ENCODE peak calls at places on chromosomes 4 and X, in ten cellular contexts. One of them, this sample, is unnamed.

GRCh38 chr4:56757821-56758400 is 63.6 kb downstream of the SPINK2 start:
- DNase-seq in AG10803: peak
- DNase-seq in fibroblast of lung: peak
- DNase-seq in lower lobe of right lung: peak
- DNase-seq in suprapubic skin: no peak
- DNase-seq in esophagus squamous epithelium: peak
- DNase-seq in right lobe of liver: no peak
- DNase-seq in GM06990: peak
- DNase-seq in HL-60: peak
- DNase-seq in SK-N-SH: no peak
- DNase-seq in this sample: peak

GRCh38 chr4:148007303-148007702 is 275.4 kb downstream of the ARHGAP10 start:
- DNase-seq in AG10803: peak
- DNase-seq in fibroblast of lung: peak
- DNase-seq in lower lobe of right lung: no peak
- DNase-seq in suprapubic skin: no peak
- DNase-seq in esophagus squamous epithelium: no peak
- DNase-seq in right lobe of liver: no peak
- DNase-seq in GM06990: no peak
- DNase-seq in HL-60: peak
- DNase-seq in SK-N-SH: no peak
- DNase-seq in this sample: no peak

GRCh38 chr4:156962069-156962377 is 9.6 kb downstream of the PDGFC start:
- DNase-seq in AG10803: no peak
- DNase-seq in fibroblast of lung: no peak
- DNase-seq in lower lobe of right lung: no peak
- DNase-seq in suprapubic skin: no peak
- DNase-seq in esophagus squamous epithelium: no peak
- DNase-seq in right lobe of liver: no peak
- DNase-seq in GM06990: no peak
- DNase-seq in HL-60: no peak
- DNase-seq in SK-N-SH: no peak
- DNase-seq in this sample: no peak

GRCh38 chr4:66235876-66236275 is 565.6 kb upstream of the EPHA5 start:
- DNase-seq in AG10803: no peak
- DNase-seq in fibroblast of lung: no peak
- DNase-seq in lower lobe of right lung: no peak
- DNase-seq in suprapubic skin: no peak
- DNase-seq in esophagus squamous epithelium: no peak
- DNase-seq in right lobe of liver: no peak
- DNase-seq in GM06990: no peak
- DNase-seq in HL-60: no peak
- DNase-seq in SK-N-SH: no peak
- DNase-seq in this sample: no peak

GRCh38 chrX:989959-990510 is 222.4 kb downstream of the CRLF2 start:
- DNase-seq in AG10803: peak
- DNase-seq in fibroblast of lung: peak
- DNase-seq in lower lobe of right lung: no peak
- DNase-seq in suprapubic skin: peak
- DNase-seq in esophagus squamous epithelium: peak
- DNase-seq in right lobe of liver: peak
- DNase-seq in GM06990: peak
- DNase-seq in HL-60: peak
- DNase-seq in SK-N-SH: no peak
- DNase-seq in this sample: peak

GRCh38 chrX:47595701-47596655 is 13.7 kb downstream of the TIMP1 start:
- DNase-seq in AG10803: peak
- DNase-seq in fibroblast of lung: peak
- DNase-seq in lower lobe of right lung: no peak
- DNase-seq in suprapubic skin: no peak
- DNase-seq in esophagus squamous epithelium: no peak
- DNase-seq in right lobe of liver: no peak
- DNase-seq in GM06990: no peak
- DNase-seq in HL-60: no peak
- DNase-seq in SK-N-SH: no peak
- DNase-seq in this sample: no peak

GRCh38 chrX:146481735-146482134 is 327.8 kb upstream of the CXorf51B start:
- DNase-seq in AG10803: no peak
- DNase-seq in fibroblast of lung: no peak
- DNase-seq in lower lobe of right lung: no peak
- DNase-seq in suprapubic skin: no peak
- DNase-seq in esophagus squamous epithelium: no peak
- DNase-seq in right lobe of liver: no peak
- DNase-seq in GM06990: no peak
- DNase-seq in HL-60: no peak
- DNase-seq in SK-N-SH: no peak
- DNase-seq in this sample: no peak

GRCh38 chr4:151674804-151675290 is 86.0 kb downstream of the GATB start:
- DNase-seq in AG10803: peak
- DNase-seq in fibroblast of lung: peak
- DNase-seq in lower lobe of right lung: peak
- DNase-seq in suprapubic skin: no peak
- DNase-seq in esophagus squamous epithelium: no peak
- DNase-seq in right lobe of liver: no peak
- DNase-seq in GM06990: no peak
- DNase-seq in HL-60: no peak
- DNase-seq in SK-N-SH: peak
- DNase-seq in this sample: no peak

GRCh38 chr4:168028568-168028967 is 63.8 kb upstream of the ANXA10 start:
- DNase-seq in AG10803: no peak
- DNase-seq in fibroblast of lung: no peak
- DNase-seq in lower lobe of right lung: no peak
- DNase-seq in suprapubic skin: no peak
- DNase-seq in esophagus squamous epithelium: no peak
- DNase-seq in right lobe of liver: no peak
- DNase-seq in GM06990: no peak
- DNase-seq in HL-60: no peak
- DNase-seq in SK-N-SH: peak
- DNase-seq in this sample: no peak

DNA sequence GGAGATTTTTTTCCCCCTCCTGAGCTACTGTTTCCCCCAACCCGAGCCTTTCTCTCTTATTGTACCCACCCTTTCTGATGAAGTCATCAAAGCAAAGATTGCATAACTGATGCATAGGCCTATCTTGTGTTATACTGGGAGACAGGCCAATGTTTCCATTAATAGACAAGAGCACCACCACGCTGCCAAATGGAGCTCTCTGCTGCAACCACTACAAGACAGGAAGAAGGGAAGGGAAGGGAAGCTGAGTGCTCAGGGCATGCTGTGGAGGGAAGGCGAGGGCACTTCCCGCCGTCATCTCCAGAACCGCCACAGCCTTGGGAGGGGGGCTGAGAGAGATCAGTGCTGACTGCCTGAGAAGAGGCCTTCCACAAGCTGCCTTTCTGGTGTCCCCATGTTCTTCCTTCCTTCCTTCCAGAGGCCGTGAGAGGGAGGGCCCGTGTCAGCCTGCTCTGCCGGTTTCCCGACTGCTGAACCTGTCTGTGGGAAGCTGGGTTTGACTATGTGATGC is 75.0 kb downstream of the MGST2 start:
- DNase-seq in AG10803: peak
- DNase-seq in fibroblast of lung: peak
- DNase-seq in lower lobe of right lung: peak
- DNase-seq in suprapubic skin: no peak
- DNase-seq in esophagus squamous epithelium: peak
- DNase-seq in right lobe of liver: peak
- DNase-seq in GM06990: no peak
- DNase-seq in HL-60: peak
- DNase-seq in SK-N-SH: peak
- DNase-seq in this sample: no peak
- TF ChIP-seq CTCF in AG10803: peak
- TF ChIP-seq CTCF in fibroblast of lung: no peak
- TF ChIP-seq CTCF in lower lobe of right lung: peak
- TF ChIP-seq CTCF in suprapubic skin: no peak
- TF ChIP-seq CTCF in esophagus squamous epithelium: no peak
- TF ChIP-seq CTCF in right lobe of liver: peak
- TF ChIP-seq CTCF in GM06990: no peak
- TF ChIP-seq CTCF in HL-60: no peak
- TF ChIP-seq CTCF in SK-N-SH: peak
- TF ChIP-seq CTCF in this sample: no peak

DNA sequence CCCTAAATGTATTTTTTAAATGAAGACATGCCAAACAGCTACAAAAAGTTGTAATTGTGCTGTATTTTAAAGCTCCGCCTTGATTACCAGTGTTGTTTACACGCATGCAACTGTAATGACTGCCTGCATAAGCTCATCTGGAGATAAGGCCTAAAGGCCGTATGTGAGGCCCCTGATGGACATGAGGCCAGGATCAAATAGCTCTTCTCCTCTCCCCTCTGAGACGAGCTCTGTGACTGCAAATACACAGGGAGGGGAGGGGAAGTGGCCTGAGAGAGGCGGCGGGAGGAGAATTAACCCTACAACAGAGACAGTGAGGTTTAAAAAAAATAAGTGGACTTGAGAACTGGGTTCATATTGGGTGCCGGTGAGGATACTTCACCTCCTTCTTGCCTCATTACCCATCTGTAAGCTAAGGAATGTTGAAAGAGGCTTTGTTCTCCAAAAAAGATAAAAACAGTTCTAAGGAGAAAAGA is 95.4 kb downstream of the SOWAHB start:
- DNase-seq in AG10803: peak
- DNase-seq in fibroblast of lung: no peak
- DNase-seq in lower lobe of right lung: no peak
- DNase-seq in suprapubic skin: no peak
- DNase-seq in esophagus squamous epithelium: no peak
- DNase-seq in right lobe of liver: no peak
- DNase-seq in GM06990: no peak
- DNase-seq in HL-60: no peak
- DNase-seq in SK-N-SH: no peak
- DNase-seq in this sample: no peak
- H3K4me3 ChIP-seq in AG10803: no peak
- H3K4me3 ChIP-seq in fibroblast of lung: no peak
- H3K4me3 ChIP-seq in lower lobe of right lung: no peak
- H3K4me3 ChIP-seq in suprapubic skin: peak
- H3K4me3 ChIP-seq in esophagus squamous epithelium: no peak
- H3K4me3 ChIP-seq in right lobe of liver: no peak
- H3K4me3 ChIP-seq in GM06990: no peak
- H3K4me3 ChIP-seq in HL-60: no peak
- H3K4me3 ChIP-seq in SK-N-SH: no peak
- H3K4me3 ChIP-seq in this sample: no peak

GRCh38 chrX:57932266-57932665 is 22.0 kb upstream of the ZXDA start:
- DNase-seq in AG10803: no peak
- DNase-seq in fibroblast of lung: no peak
- DNase-seq in lower lobe of right lung: no peak
- DNase-seq in suprapubic skin: no peak
- DNase-seq in esophagus squamous epithelium: no peak
- DNase-seq in right lobe of liver: no peak
- DNase-seq in GM06990: no peak
- DNase-seq in HL-60: no peak
- DNase-seq in SK-N-SH: no peak
- DNase-seq in this sample: no peak

GRCh38 chrX:57933321-57933720 is 23.1 kb upstream of the ZXDA start:
- DNase-seq in AG10803: no peak
- DNase-seq in fibroblast of lung: no peak
- DNase-seq in lower lobe of right lung: no peak
- DNase-seq in suprapubic skin: no peak
- DNase-seq in esophagus squamous epithelium: no peak
- DNase-seq in right lobe of liver: no peak
- DNase-seq in GM06990: no peak
- DNase-seq in HL-60: no peak
- DNase-seq in SK-N-SH: no peak
- DNase-seq in this sample: no peak

GRCh38 chrX:57930051-57930450 is 19.8 kb upstream of the ZXDA start:
- DNase-seq in AG10803: no peak
- DNase-seq in fibroblast of lung: no peak
- DNase-seq in lower lobe of right lung: no peak
- DNase-seq in suprapubic skin: no peak
- DNase-seq in esophagus squamous epithelium: no peak
- DNase-seq in right lobe of liver: no peak
- DNase-seq in GM06990: no peak
- DNase-seq in HL-60: no peak
- DNase-seq in SK-N-SH: no peak
- DNase-seq in this sample: no peak

GRCh38 chrX:57925806-57926205 is 15.5 kb upstream of the ZXDA start:
- DNase-seq in AG10803: no peak
- DNase-seq in fibroblast of lung: no peak
- DNase-seq in lower lobe of right lung: no peak
- DNase-seq in suprapubic skin: no peak
- DNase-seq in esophagus squamous epithelium: no peak
- DNase-seq in right lobe of liver: no peak
- DNase-seq in GM06990: no peak
- DNase-seq in HL-60: no peak
- DNase-seq in SK-N-SH: no peak
- DNase-seq in this sample: no peak

DNA sequence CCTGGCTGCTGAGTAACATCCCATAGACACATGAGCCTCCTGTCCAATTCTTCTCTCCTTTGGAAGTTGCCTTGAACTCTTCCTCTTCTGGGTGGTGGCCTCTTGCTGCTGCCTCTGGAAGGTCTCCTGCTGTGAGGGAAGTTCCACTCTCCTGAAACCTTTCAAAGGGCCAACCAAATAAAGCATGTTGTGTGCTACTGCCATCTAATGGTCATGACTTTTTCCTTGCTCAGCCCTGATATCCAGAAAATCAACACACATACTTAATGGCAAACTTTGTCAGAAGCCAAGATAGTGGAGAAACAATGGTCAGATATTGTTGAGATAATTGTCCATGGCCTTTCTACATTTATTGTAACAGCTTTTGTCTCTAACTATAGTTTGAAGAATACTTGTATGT is 19.1 kb upstream of the ZXDA start:
- DNase-seq in AG10803: peak
- DNase-seq in fibroblast of lung: peak
- DNase-seq in lower lobe of right lung: no peak
- DNase-seq in suprapubic skin: no peak
- DNase-seq in esophagus squamous epithelium: no peak
- DNase-seq in right lobe of liver: no peak
- DNase-seq in GM06990: no peak
- DNase-seq in HL-60: no peak
- DNase-seq in SK-N-SH: no peak
- DNase-seq in this sample: peak
- TF ChIP-seq CTCF in AG10803: peak
- TF ChIP-seq CTCF in fibroblast of lung: peak
- TF ChIP-seq CTCF in lower lobe of right lung: peak
- TF ChIP-seq CTCF in suprapubic skin: peak
- TF ChIP-seq CTCF in esophagus squamous epithelium: no peak
- TF ChIP-seq CTCF in right lobe of liver: peak
- TF ChIP-seq CTCF in GM06990: peak
- TF ChIP-seq CTCF in HL-60: no peak
- TF ChIP-seq CTCF in SK-N-SH: peak
- TF ChIP-seq CTCF in this sample: peak

GRCh38 chr4:92106816-92107215 is 196.9 kb upstream of the GRID2 start:
- DNase-seq in AG10803: no peak
- DNase-seq in fibroblast of lung: no peak
- DNase-seq in lower lobe of right lung: no peak
- DNase-seq in suprapubic skin: no peak
- DNase-seq in esophagus squamous epithelium: no peak
- DNase-seq in right lobe of liver: no peak
- DNase-seq in GM06990: no peak
- DNase-seq in HL-60: no peak
- DNase-seq in SK-N-SH: no peak
- DNase-seq in this sample: no peak
- H3K4me3 ChIP-seq in AG10803: no peak
- H3K4me3 ChIP-seq in fibroblast of lung: no peak
- H3K4me3 ChIP-seq in lower lobe of right lung: no peak
- H3K4me3 ChIP-seq in suprapubic skin: no peak
- H3K4me3 ChIP-seq in esophagus squamous epithelium: no peak
- H3K4me3 ChIP-seq in right lobe of liver: no peak
- H3K4me3 ChIP-seq in GM06990: no peak
- H3K4me3 ChIP-seq in HL-60: no peak
- H3K4me3 ChIP-seq in SK-N-SH: no peak
- H3K4me3 ChIP-seq in this sample: no peak

This sample was measured in GM12865.